ENCODE peak calls at places on chromosomes 6 and 20, in four cellular contexts. A is gastrocnemius medialis, O is tibial nerve, Z is heart right ventricle. Q is an unnamed sample.

GRCh38 chr20:62631336-62632317 is 10.7 kb upstream of the SLCO4A1 start:
- DNase-seq in A (no peak), O (no peak), Z (no peak), Q (no peak)

GRCh38 chr6:132261354-132261753 is 139.9 kb downstream of the MOXD1 start:
- DNase-seq in A (no peak), O (no peak), Z (no peak), Q (no peak)

GRCh38 chr6:15697895-15698294 is 35.1 kb upstream of the DTNBP1 start:
- DNase-seq in A (no peak), O (no peak), Z (no peak), Q (no peak)

GRCh38 chr6:22322103-22322882 is 25.5 kb upstream of the PRL start:
- DNase-seq in A (no peak), O (no peak), Z (no peak), Q (no peak)

GRCh38 chr20:15740046-15740775 is 833.0 kb downstream of the KIF16B start:
- DNase-seq in A (no peak), O (no peak), Z (no peak), Q (no peak)

GRCh38 chr6:36595168-36595818 is 1.1 kb downstream of the SRSF3 start:
- DNase-seq in A (peak; percentile 50), O (no peak), Z (peak; percentile 66), Q (peak; percentile 53)

GRCh38 chr6:131413191-131413830 is 159.7 kb upstream of the ARG1 start:
- DNase-seq in A (no peak), O (no peak), Z (no peak), Q (no peak)

GRCh38 chr6:3575701-3576100 is 118.9 kb upstream of the SLC22A23 start:
- DNase-seq in A (no peak), O (no peak), Z (no peak), Q (no peak)

GRCh38 chr6:103280417-103280816 is 1579.3 kb downstream of the HACE1 start:
- DNase-seq in A (no peak), O (no peak), Z (no peak), Q (no peak)

GRCh38 chr6:169960891-169961611 is 209.6 kb downstream of the ERMARD start:
- DNase-seq in A (no peak), O (no peak), Z (no peak), Q (no peak)

GRCh38 chr6:127971945-127972391 is 71.1 kb upstream of the THEMIS start:
- DNase-seq in A (no peak), O (no peak), Z (no peak), Q (peak; percentile 47)

GRCh38 chr20:63217706-63218105 is 1.8 kb upstream of the YTHDF1 start:
- DNase-seq in A (no peak), O (no peak), Z (no peak), Q (no peak)

GRCh38 chr20:1669304-1669703 is 11.7 kb upstream of the SIRPG start:
- DNase-seq in A (no peak), O (no peak), Z (peak; percentile 31), Q (no peak)

GRCh38 chr6:45591306-45591705 is 213.6 kb upstream of the SUPT3H start:
- DNase-seq in A (no peak), O (no peak), Z (no peak), Q (no peak)

GRCh38 chr6:36479256-36479655 is 36.5 kb downstream of the KCTD20 start:
- DNase-seq in A (no peak), O (no peak), Z (no peak), Q (no peak)

GRCh38 chr6:99473730-99474129 is 41.5 kb downstream of the USP45 start:
- DNase-seq in A (no peak), O (no peak), Z (no peak), Q (no peak)

GRCh38 chr6:117483004-117483644 is 650 bp downstream of the DCBLD1 start:
- DNase-seq in A (peak; percentile 58), O (no peak), Z (peak; percentile 50), Q (peak; percentile 61)

GRCh38 chr6:91097316-91097878 is 510.5 kb upstream of the MAP3K7 start:
- DNase-seq in A (no peak), O (peak; percentile 36), Z (peak; percentile 23), Q (no peak)

GRCh38 chr6:35694462-35694861 is 5.7 kb upstream of the FKBP5 start:
- DNase-seq in A (no peak), O (no peak), Z (no peak), Q (no peak)

GRCh38 chr6:57021086-57021720 is 25.3 kb upstream of the KIAA1586 start:
- DNase-seq in A (no peak), O (no peak), Z (no peak), Q (no peak)

GRCh38 chr20:48338717-48339116 is 489.1 kb downstream of the PREX1 start:
- DNase-seq in A (no peak), O (no peak), Z (no peak), Q (no peak)

GRCh38 chr6:89281779-89282246 is 33.3 kb downstream of the GABRR2 start:
- DNase-seq in A (no peak), O (no peak), Z (no peak), Q (peak; percentile 52)

GRCh38 chr6:159311618-159312017 is 142.4 kb downstream of the FNDC1 start:
- DNase-seq in A (no peak), O (no peak), Z (no peak), Q (peak; percentile 7)
- TF ChIP-seq CTCF in A (no peak), O (no peak), Z (no peak), Q (no peak)

GRCh38 chr20:60224914-60225313 is 266.7 kb downstream of the CDH26 start:
- DNase-seq in A (no peak), O (no peak), Z (no peak), Q (peak; percentile 36)
- TF ChIP-seq CTCF in A (no peak), O (no peak), Z (peak; percentile 42), Q (peak; percentile 26)

DNA sequence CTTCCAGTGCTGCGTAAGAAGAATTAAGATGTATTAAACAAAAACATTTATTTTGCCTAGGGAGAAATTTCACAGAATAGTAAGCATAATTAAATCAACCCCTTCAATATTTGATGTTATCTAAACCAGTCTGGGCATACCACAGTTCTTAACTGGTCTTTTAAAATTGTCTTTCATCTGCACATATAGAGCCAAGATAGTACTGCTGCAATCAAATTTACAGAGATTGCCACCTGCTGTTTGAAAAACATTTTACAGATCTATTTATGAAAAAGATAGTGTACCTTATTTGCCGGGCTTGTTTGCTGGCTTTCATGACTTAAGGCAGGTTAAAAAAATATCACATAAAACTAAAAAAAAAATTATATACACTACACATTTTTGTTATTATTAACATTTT is 323.2 kb downstream of the ADGRB3 start:
- DNase-seq in A (no peak), O (no peak), Z (no peak), Q (no peak)
- TF ChIP-seq CTCF in A (no peak), O (peak; percentile 16), Z (no peak), Q (peak; percentile 37)

DNA sequence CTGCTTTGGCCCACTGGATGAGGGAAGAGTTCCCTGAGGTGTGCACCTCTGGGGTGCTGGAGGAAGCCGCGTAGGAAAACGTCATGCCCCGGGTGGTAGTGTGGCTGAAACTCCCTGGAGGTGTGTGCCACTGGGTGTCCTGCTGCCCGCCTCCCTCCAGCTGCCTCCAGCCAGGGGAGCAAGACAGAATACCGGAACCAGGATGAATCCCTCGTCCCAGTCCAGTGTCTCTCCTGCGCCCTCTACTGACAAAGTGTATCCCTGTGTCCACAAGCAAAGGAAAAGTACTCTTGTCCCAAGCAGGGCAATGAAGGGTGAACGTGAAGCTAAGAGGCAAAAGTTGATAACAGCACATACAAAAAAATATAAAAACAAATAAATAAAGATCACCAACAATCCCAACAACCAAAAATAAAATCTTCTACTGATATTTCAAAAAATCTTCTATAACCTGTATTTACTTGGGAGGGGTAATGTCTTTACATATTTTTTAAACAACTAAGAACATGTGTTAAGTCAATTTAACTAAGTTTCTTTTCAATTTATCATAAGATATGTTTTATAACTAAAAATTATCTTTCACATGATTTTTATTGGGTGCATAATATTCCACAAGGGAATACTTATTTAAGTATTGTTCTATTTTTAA is 437.6 kb downstream of the MAFB start:
- DNase-seq in A (no peak), O (no peak), Z (no peak), Q (peak; percentile 24)
- TF ChIP-seq CTCF in A (peak; percentile 38), O (no peak), Z (peak; percentile 55), Q (peak; percentile 37)

DNA sequence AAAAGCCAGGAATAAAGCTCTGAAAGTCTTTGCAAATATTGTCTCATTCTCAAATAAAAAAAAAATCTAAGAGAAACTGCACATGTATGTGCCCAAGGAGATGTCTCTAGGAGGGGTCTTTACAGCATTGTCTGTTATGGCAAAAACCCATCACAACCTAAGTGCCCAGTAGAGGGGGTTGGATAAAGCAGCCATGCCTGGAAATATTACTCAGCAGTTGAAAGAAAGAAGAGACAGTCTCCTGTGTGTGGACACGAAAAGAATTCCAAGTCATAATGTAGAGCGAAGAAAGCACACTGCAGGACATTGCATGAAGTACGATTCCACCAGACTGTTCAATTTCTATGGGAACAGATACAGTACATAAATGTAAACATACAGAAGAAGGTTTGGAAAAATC is 7.3 kb upstream of the TGM2 start:
- DNase-seq in A (no peak), O (no peak), Z (no peak), Q (no peak)
- TF ChIP-seq CTCF in A (no peak), O (no peak), Z (no peak), Q (peak; percentile 45)